ENCODE peak calls at places on chromosomes 12 and 14, in seven cellular contexts. I is dorsolateral prefrontal cortex, S is fibroblast of lung, Z is mucosa of descending colon, N is type B pancreatic cell, U is fibroblast of pulmonary artery, D is AG09319. J is an unnamed sample.

GRCh38 chr12:105617141-105617540 is 286.6 kb downstream of the C12orf75 start:
- DNase-seq in S (peak; percentile 80), D (no peak), I (no peak), Z (no peak), N (no peak), U (no peak), J (no peak)

GRCh38 chr14:35441160-35441559 is 36.6 kb upstream of the NFKBIA start:
- DNase-seq in N (no peak), D (no peak), I (no peak), Z (no peak), U (no peak), S (no peak), J (no peak)

GRCh38 chr14:74695406-74695805 is 17.5 kb downstream of the AREL1 start:
- DNase-seq in Z (no peak), I (no peak), D (no peak), S (no peak), U (no peak), N (no peak), J (no peak)

GRCh38 chr12:57546438-57547365 is at the start of gene DCTN2:
- DNase-seq in D (peak; percentile 92), U (peak; percentile 98), N (peak; percentile 92), Z (peak; percentile 97), I (peak; percentile 97), S (peak; percentile 94), J (peak; percentile 98)

GRCh38 chr12:80937391-80938238 is at the start of gene LIN7A:
- DNase-seq in U (peak; percentile 15), I (peak; percentile 59), D (no peak), S (peak; percentile 46), N (no peak), Z (no peak), J (peak; percentile 42)

GRCh38 chr12:49750027-49750977 is 8.9 kb downstream of the TMBIM6 start:
- DNase-seq in I (no peak), Z (no peak), N (no peak), D (peak; percentile 48), S (peak; percentile 55), U (peak; percentile 70), J (no peak)

GRCh38 chr12:64884728-64885127 is 60.3 kb downstream of the TBC1D30 start:
- DNase-seq in S (no peak), N (no peak), Z (no peak), D (no peak), I (no peak), U (no peak), J (no peak)

GRCh38 chr14:75205586-75205985 is 29.2 kb upstream of the TMED10 start:
- DNase-seq in N (no peak), I (no peak), U (peak; percentile 78), Z (no peak), D (no peak), S (peak; percentile 67), J (no peak)

GRCh38 chr14:50736932-50737419 is 68.9 kb upstream of the SAV1 start:
- DNase-seq in U (no peak), Z (no peak), I (no peak), S (no peak), N (no peak), D (no peak), J (peak; percentile 69)

GRCh38 chr12:9925746-9926393 is 6.3 kb downstream of the CLEC2A start:
- DNase-seq in Z (no peak), N (no peak), D (no peak), S (peak; percentile 23), U (peak; percentile 71), I (no peak), J (no peak)

GRCh38 chr12:6360080-6360571 is 15.2 kb downstream of the SCNN1A start:
- DNase-seq in D (no peak), U (no peak), Z (peak; percentile 67), S (no peak), I (no peak), N (no peak), J (no peak)

GRCh38 chr12:45893240-45893639 is 97.1 kb downstream of the SCAF11 start:
- DNase-seq in S (no peak), I (no peak), N (no peak), Z (no peak), D (no peak), U (peak; percentile 18), J (no peak)

GRCh38 chr12:152440-152839 is 61.5 kb downstream of the SLC6A12 start:
- DNase-seq in U (peak; percentile 66), I (no peak), D (no peak), S (no peak), Z (no peak), N (no peak), J (no peak)

GRCh38 chr14:67892466-67893120 is 73.0 kb downstream of the RAD51B start:
- DNase-seq in U (no peak), I (no peak), Z (no peak), D (no peak), N (no peak), S (no peak), J (no peak)

GRCh38 chr12:108838194-108839010 is 19.0 kb downstream of the SSH1 start:
- DNase-seq in N (no peak), I (no peak), U (peak; percentile 100), S (peak; percentile 100), D (peak; percentile 100), Z (peak; percentile 91), J (peak; percentile 82)

GRCh38 chr14:25658988-25659387 is 609.0 kb upstream of the STXBP6 start:
- DNase-seq in U (no peak), S (no peak), D (no peak), Z (no peak), I (no peak), N (no peak), J (no peak)
- TF ChIP-seq CTCF in U (no peak), S (no peak), D (no peak), Z (no peak), I (no peak), N (no peak), J (no peak)

GRCh38 chr12:98955284-98955683 is 310.2 kb downstream of the APAF1 start:
- DNase-seq in I (no peak), Z (no peak), U (peak; percentile 5), N (no peak), S (no peak), D (no peak), J (peak; percentile 28)
- TF ChIP-seq CTCF in I (no peak), Z (no peak), U (peak; percentile 21), N (peak; percentile 64), S (no peak), D (no peak), J (peak; percentile 31)

DNA sequence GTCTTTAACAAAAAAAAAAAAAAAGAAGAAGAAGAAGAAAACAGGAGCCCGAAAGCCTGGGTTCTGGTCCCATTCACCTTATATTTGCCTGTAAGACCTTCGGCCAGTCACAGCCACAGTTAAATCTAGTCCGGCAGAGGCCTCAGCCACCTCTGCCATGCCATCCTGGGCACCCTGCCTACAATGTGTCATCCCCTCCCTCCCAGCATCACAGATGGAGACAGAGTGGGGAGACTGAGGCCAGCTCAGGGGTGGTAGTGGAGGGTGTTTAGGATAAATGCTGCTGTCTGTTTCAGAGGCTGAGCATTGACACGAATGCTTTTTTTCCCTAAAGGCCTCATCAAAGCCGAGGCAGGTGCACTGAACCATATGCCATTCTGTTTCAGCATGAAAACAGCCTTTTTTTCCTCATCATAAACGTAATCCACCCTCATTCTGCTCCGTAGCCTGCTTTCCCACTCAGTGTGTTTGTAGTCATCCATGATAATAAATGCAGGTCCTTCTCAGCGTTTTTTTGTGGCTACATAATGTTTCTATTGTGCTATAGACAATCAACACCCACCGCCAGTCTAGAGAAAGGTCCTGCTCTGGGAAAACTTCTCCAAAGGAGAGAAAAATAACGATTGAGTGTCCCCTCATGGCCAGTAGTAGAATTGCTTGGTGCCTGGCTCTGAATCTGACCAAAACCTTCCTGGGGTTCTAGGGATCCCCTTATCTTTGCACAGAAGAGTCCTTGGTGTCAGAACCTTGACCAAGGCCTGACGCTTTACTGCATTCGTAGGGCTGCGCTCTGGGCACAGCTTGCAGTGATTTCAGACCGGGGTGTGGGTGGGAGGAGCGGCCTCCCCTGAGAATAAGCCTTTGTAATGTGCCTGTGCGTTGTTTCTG is 41.1 kb upstream of the TSPAN9 start:
- DNase-seq in D (no peak), S (no peak), I (peak; percentile 56), Z (no peak), N (no peak), U (peak; percentile 44), J (no peak)
- TF ChIP-seq CTCF in D (peak; percentile 34), S (peak; percentile 43), I (peak; percentile 66), Z (no peak), N (peak; percentile 74), U (peak; percentile 51), J (no peak)

DNA sequence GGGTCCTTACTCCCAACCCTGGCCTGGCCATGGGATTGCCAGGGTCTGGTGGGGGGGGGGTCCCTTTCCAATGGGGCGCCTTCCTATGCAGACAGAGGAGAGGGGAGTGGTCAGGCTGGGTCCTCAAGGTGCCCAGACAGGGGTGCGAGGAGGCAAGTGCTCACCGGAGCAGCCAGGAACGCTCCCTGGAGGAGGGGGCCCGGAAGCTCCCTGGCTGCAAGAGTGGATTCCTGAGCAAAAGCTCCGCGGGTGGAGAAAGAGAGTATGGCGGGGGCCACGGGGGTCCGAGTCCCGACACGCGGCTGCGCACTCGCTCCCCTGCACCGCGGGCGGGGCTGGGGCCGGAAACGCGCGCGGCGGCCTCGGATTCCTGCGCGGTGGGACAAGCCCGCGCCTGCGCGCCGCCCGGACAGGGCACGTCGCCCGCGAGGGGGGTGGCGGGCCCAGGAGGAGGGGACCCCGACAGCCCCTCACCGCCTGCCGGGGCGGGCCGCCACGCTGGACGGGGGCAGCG is 27.7 kb upstream of the GPR132 start:
- DNase-seq in I (peak; percentile 47), Z (peak; percentile 82), S (peak; percentile 70), D (no peak), N (peak; percentile 80), U (peak; percentile 49), J (peak; percentile 81)
- TF ChIP-seq CTCF in I (no peak), Z (no peak), S (no peak), D (no peak), N (no peak), U (no peak), J (no peak)

DNA sequence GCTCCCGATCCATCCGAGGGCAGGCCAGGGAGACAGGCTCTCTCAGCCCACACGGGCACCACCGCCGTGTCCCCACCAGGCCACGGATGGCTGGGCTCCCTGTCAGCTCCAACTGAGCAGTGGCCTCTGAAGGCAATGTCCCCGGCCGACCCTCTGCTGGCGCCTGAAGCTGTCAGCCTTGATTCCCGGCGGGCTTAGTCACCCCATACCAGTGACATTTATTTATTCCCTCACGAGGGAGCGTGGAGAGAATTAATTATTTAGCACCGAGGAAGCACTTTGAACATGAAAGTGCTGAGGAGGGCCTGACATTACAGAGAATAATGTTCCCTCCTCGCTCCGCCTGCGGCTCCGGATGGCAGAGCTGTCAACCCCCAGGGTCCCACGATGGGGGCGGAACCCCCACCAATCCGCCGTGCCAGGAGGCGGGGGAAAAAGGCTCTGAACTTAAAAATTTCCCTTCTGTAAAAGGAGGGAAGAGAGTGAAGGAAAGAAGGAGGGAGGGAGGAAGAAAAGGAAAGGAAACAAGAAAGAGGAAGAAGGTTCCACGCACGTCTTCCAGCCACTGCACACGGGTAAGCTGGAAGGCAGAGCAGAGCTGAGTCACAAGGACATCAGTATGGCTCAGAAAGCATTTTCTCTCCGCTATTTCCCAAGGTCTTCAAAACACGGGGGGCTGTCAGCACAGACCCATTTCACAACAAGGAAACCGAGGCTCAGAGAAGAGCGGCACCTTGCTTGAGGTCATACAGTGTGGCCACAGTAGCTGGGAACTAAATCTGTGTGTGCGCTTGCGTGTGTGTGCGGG is 108.7 kb upstream of the NCOR2 start:
- DNase-seq in D (no peak), Z (no peak), N (no peak), S (peak; percentile 72), U (peak; percentile 57), I (no peak), J (no peak)
- TF ChIP-seq CTCF in D (no peak), Z (no peak), N (no peak), S (no peak), U (no peak), I (no peak), J (no peak)

GRCh38 chr12:42798811-42799438 is 209.4 kb upstream of the PRICKLE1 start:
- DNase-seq in N (no peak), U (peak; percentile 24), Z (no peak), S (peak; percentile 83), I (no peak), D (no peak), J (no peak)
- TF ChIP-seq CTCF in N (no peak), U (no peak), Z (no peak), S (no peak), I (no peak), D (no peak), J (no peak)

J was measured in GM13976.